ENCODE peak calls at places on chromosomes 1 and 21, in seven cellular contexts. R is H9; D is kidney epithelial cell; L is pancreas; N is CD4-positive, alpha-beta T cell; K is mesendoderm; E is hepatocyte. S is an unnamed sample.

GRCh38 chr1:65881070-65881594 is 88.4 kb downstream of the PDE4B start:
- DNase-seq in R (no peak), D (no peak), L (no peak), N (no peak), K (peak; percentile 9), E (no peak), S (no peak)

GRCh38 chr1:25695066-25695990 is 78.7 kb downstream of the MAN1C1 start:
- DNase-seq in R (peak; percentile 75), D (peak; percentile 71), L (no peak), N (no peak), K (peak; percentile 88), E (peak; percentile 86), S (peak; percentile 83)

GRCh38 chr1:94765958-94766357 is 54.2 kb upstream of the SLC44A3 start:
- DNase-seq in R (no peak), D (no peak), L (no peak), N (no peak), K (no peak), E (no peak), S (no peak)

GRCh38 chr1:44831516-44831915 is 11.5 kb downstream of the PTCH2 start:
- DNase-seq in R (no peak), D (no peak), L (no peak), N (no peak), K (no peak), E (no peak), S (no peak)

GRCh38 chr1:52551476-52552235 is 1.2 kb downstream of the TUT4 start:
- DNase-seq in R (no peak), D (no peak), L (no peak), N (peak; percentile 42), K (peak; percentile 32), E (peak; percentile 34), S (no peak)

GRCh38 chr1:25103180-25103790 is 129.0 kb downstream of the SYF2 start:
- DNase-seq in R (no peak), D (no peak), L (no peak), N (no peak), K (no peak), E (no peak), S (no peak)

GRCh38 chr1:222618880-222619321 is 1.0 kb downstream of the MIA3 start:
- DNase-seq in R (peak; percentile 55), D (no peak), L (peak; percentile 66), N (no peak), K (peak; percentile 63), E (peak; percentile 50), S (no peak)

GRCh38 chr1:56569661-56570060 is 9.7 kb downstream of the PLPP3 start:
- DNase-seq in R (no peak), D (no peak), L (no peak), N (no peak), K (peak; percentile 71), E (peak; percentile 36), S (no peak)

GRCh38 chr1:244301595-244302130 is 150.0 kb downstream of the ADSS2 start:
- DNase-seq in R (no peak), D (no peak), L (no peak), N (no peak), K (peak; percentile 41), E (no peak), S (no peak)

GRCh38 chr1:151888972-151889570 is 20.2 kb downstream of the THEM4 start:
- DNase-seq in R (no peak), D (no peak), L (no peak), N (no peak), K (no peak), E (peak; percentile 30), S (no peak)

GRCh38 chr21:37153935-37154350 is 80.9 kb downstream of the TTC3 start:
- DNase-seq in R (no peak), D (no peak), L (no peak), N (no peak), K (no peak), E (peak; percentile 68), S (no peak)

GRCh38 chr21:43805275-43805800 is 16.0 kb downstream of the RRP1 start:
- DNase-seq in R (no peak), D (no peak), L (no peak), N (no peak), K (no peak), E (no peak), S (no peak)

GRCh38 chr1:173333581-173333980 is 126.5 kb upstream of the TNFSF4 start:
- DNase-seq in R (no peak), D (no peak), L (no peak), N (no peak), K (no peak), E (no peak), S (no peak)

GRCh38 chr1:150237746-150238145 is 1.8 kb upstream of the ANP32E start:
- DNase-seq in R (no peak), D (no peak), L (no peak), N (no peak), K (no peak), E (no peak), S (no peak)

GRCh38 chr21:46457801-46458314 is 833 bp upstream of the DIP2A start:
- DNase-seq in R (peak; percentile 37), D (no peak), L (no peak), N (peak; percentile 13), K (peak; percentile 66), E (peak; percentile 57), S (no peak)

GRCh38 chr1:64965239-64966157 is 851 bp downstream of the JAK1 start:
- DNase-seq in R (peak; percentile 45), D (no peak), L (peak; percentile 78), N (peak; percentile 74), K (peak; percentile 72), E (peak; percentile 81), S (peak; percentile 52)

GRCh38 chr21:32499249-32500055 is 85.9 kb downstream of the TCP10L start:
- DNase-seq in R (no peak), D (no peak), L (no peak), N (no peak), K (no peak), E (peak; percentile 10), S (no peak)

GRCh38 chr1:152244576-152244975 is 20.6 kb upstream of the HRNR start:
- DNase-seq in R (no peak), D (no peak), L (no peak), N (no peak), K (no peak), E (no peak), S (no peak)

GRCh38 chr1:195934839-195935557 is 673.2 kb downstream of the KCNT2 start:
- DNase-seq in R (no peak), D (no peak), L (no peak), N (no peak), K (no peak), E (peak; percentile 13), S (no peak)

GRCh38 chr1:61406467-61406866 is 318.5 kb downstream of the TM2D1 start:
- DNase-seq in R (no peak), D (no peak), L (no peak), N (no peak), K (no peak), E (no peak), S (no peak)

GRCh38 chr1:192445849-192446489 is 129.2 kb downstream of the RGS21 start:
- DNase-seq in R (no peak), D (no peak), L (no peak), N (peak; percentile 27), K (peak; percentile 22), E (peak; percentile 66), S (peak; percentile 51)

GRCh38 chr1:94325379-94326302 is 88.3 kb upstream of the ARHGAP29 start:
- DNase-seq in R (no peak), D (peak; percentile 95), L (no peak), N (no peak), K (no peak), E (no peak), S (no peak)

GRCh38 chr1:59514061-59514909 is 217.4 kb downstream of the FGGY start:
- DNase-seq in R (no peak), D (no peak), L (no peak), N (no peak), K (no peak), E (no peak), S (no peak)

GRCh38 chr1:29707796-29708195 is 471.5 kb downstream of the PTPRU start:
- DNase-seq in R (no peak), D (no peak), L (no peak), N (no peak), K (no peak), E (no peak), S (no peak)
- H3K27me3 ChIP-seq in R (no peaks in the 10 kb centered on the region), D (no peaks in the 10 kb centered on the region), L (no peaks in the 10 kb centered on the region), N (peaks cover 40% of the 10 kb centered on the region), K (no peaks in the 10 kb centered on the region), E (peaks cover 24% of the 10 kb centered on the region), S (no peaks in the 10 kb centered on the region)

GRCh38 chr21:35046880-35047229 is 2.2 kb downstream of the RUNX1 start:
- DNase-seq in R (no peak), D (no peak), L (no peak), N (no peak), K (no peak), E (no peak), S (peak; percentile 34)
- H3K27me3 ChIP-seq in R (no peaks in the 10 kb centered on the region), D (no peaks in the 10 kb centered on the region), L (no peaks in the 10 kb centered on the region), N (no peaks in the 10 kb centered on the region), K (no peaks in the 10 kb centered on the region), E (no peaks in the 10 kb centered on the region), S (no peaks in the 10 kb centered on the region)

GRCh38 chr1:76450229-76450628 is 375.7 kb downstream of the ST6GALNAC3 start:
- DNase-seq in R (no peak), D (no peak), L (no peak), N (no peak), K (no peak), E (no peak), S (no peak)
- H3K27me3 ChIP-seq in R (no peaks in the 10 kb centered on the region), D (no peaks in the 10 kb centered on the region), L (no peaks in the 10 kb centered on the region), N (no peaks in the 10 kb centered on the region), K (no peaks in the 10 kb centered on the region), E (no peaks in the 10 kb centered on the region), S (no peaks in the 10 kb centered on the region)

DNA sequence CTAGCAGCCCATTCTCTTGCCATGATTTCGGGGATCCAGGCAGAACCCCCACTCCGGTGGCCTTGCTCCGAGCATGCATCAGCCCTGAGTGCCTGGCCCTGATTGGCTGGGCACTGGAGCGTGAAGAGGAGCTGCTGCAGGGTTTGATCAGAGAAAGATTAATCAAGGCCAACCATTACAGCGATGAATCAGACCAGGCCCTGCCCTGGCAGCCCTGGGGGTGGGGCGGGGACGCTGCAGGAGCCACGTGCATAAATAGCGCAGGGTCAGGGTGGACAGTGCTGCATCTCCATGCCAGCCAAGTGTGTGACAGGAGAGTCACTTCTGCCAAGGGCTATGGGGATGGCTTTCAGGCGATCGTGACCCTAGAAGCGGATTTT is 3.4 kb upstream of the FAM131C start:
- DNase-seq in R (no peak), D (peak; percentile 67), L (no peak), N (no peak), K (no peak), E (no peak), S (no peak)
- H3K27me3 ChIP-seq in R (peaks cover 5% of the 10 kb centered on the region), D (peaks cover 2% of the 10 kb centered on the region), L (no peaks in the 10 kb centered on the region), N (peaks cover 9% of the 10 kb centered on the region), K (no peaks in the 10 kb centered on the region), E (no peaks in the 10 kb centered on the region), S (peaks cover 4% of the 10 kb centered on the region)

GRCh38 chr1:6734579-6735397 is 33.2 kb upstream of the DNAJC11 start:
- DNase-seq in R (no peak), D (no peak), L (no peak), N (no peak), K (no peak), E (no peak), S (no peak)

GRCh38 chr1:6743189-6744101 is 41.8 kb upstream of the CAMTA1 start:
- DNase-seq in R (peak; percentile 54), D (peak; percentile 26), L (no peak), N (no peak), K (no peak), E (no peak), S (peak; percentile 46)

DNA sequence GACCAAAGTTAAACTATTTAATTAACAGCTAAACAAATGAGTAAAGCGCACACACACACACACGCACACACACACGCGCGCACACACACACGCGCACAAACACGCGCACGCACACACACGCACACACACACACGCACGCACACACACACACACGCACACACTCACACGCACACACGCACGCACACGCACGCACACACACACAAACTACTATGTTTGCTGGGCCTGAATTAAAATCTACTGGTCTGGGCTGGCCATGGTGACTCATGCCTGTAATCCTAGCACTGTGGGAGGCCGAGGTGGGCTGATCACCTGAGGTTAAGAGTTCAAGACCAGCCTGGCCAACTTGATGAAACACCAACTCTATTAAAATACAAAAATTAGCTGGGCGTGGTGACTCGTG is 37.4 kb upstream of the DNAJC11 start:
- DNase-seq in R (no peak), D (no peak), L (no peak), N (no peak), K (no peak), E (no peak), S (no peak)
- H3K27me3 ChIP-seq in R (no peaks in the 10 kb centered on the region), D (no peaks in the 10 kb centered on the region), L (no peaks in the 10 kb centered on the region), N (no peaks in the 10 kb centered on the region), K (no peaks in the 10 kb centered on the region), E (no peaks in the 10 kb centered on the region), S (no peaks in the 10 kb centered on the region)